ENCODE peak calls at places on chromosome 2, in nine cellular contexts. A is AG10803, C is AG04449, B is transverse colon, Q is left lung, D is AG09309, T is neural progenitor cell, Y is GM12865, Z is GM06990. S is an unnamed sample.
A peak's percentile ranks its signal among the peaks of the same experiment; 100 is the strongest.

GRCh38 chr2:53952519-53952918 is 18.3 kb downstream of the PSME4 start:
- DNase-seq in A (no peak), C (no peak), B (no peak), Q (no peak), D (no peak), T (peak; percentile 12), Y (no peak), Z (no peak), S (no peak)

GRCh38 chr2:46296216-46296839 is 879 bp upstream of the EPAS1 start:
- DNase-seq in A (peak; percentile 43), C (no peak), B (peak; percentile 49), Q (peak; percentile 79), D (no peak), T (peak; percentile 45), Y (no peak), Z (peak; percentile 24), S (peak; percentile 38)

GRCh38 chr2:239758325-239758877 is 266.7 kb downstream of the NDUFA10 start:
- DNase-seq in A (no peak), C (no peak), B (no peak), Q (no peak), D (no peak), T (no peak), Y (no peak), Z (no peak), S (no peak)

GRCh38 chr2:199111461-199111860 is 346.3 kb downstream of the SATB2 start:
- DNase-seq in A (peak; percentile 51), C (no peak), B (no peak), Q (no peak), D (no peak), T (no peak), Y (no peak), Z (no peak), S (no peak)

GRCh38 chr2:126979039-126979438 is 80.3 kb downstream of the TEX51 start:
- DNase-seq in A (no peak), C (no peak), B (no peak), Q (no peak), D (no peak), T (no peak), Y (no peak), Z (no peak), S (no peak)

GRCh38 chr2:127829845-127830246 is 18.9 kb upstream of the WDR33 start:
- DNase-seq in A (no peak), C (no peak), B (peak; percentile 67), Q (peak; percentile 40), D (no peak), T (no peak), Y (peak; percentile 95), Z (peak; percentile 72), S (peak; percentile 86)

GRCh38 chr2:195696012-195696411 is 39.0 kb downstream of the SLC39A10 start:
- DNase-seq in A (no peak), C (no peak), B (no peak), Q (no peak), D (no peak), T (no peak), Y (no peak), Z (no peak), S (no peak)

GRCh38 chr2:1601064-1601405 is 143.3 kb downstream of the PXDN start:
- DNase-seq in A (no peak), C (no peak), B (no peak), Q (no peak), D (no peak), T (no peak), Y (no peak), Z (no peak), S (no peak)

GRCh38 chr2:101064868-101065549 is 62.9 kb downstream of the RPL31 start:
- DNase-seq in A (peak; percentile 29), C (no peak), B (no peak), Q (no peak), D (no peak), T (no peak), Y (peak; percentile 73), Z (peak; percentile 25), S (peak; percentile 41)

GRCh38 chr2:115034801-115035200 is 592.4 kb downstream of the DPP10 start:
- DNase-seq in A (no peak), C (no peak), B (no peak), Q (no peak), D (no peak), T (no peak), Y (no peak), Z (no peak), S (no peak)

GRCh38 chr2:140275427-140275826 is 1495.2 kb upstream of the NXPH2 start:
- DNase-seq in A (no peak), C (no peak), B (no peak), Q (no peak), D (no peak), T (no peak), Y (no peak), Z (no peak), S (no peak)

GRCh38 chr2:220855296-220855695 is 716.8 kb downstream of the EPHA4 start:
- DNase-seq in A (peak; percentile 1), C (no peak), B (no peak), Q (no peak), D (no peak), T (no peak), Y (no peak), Z (no peak), S (no peak)

DNA sequence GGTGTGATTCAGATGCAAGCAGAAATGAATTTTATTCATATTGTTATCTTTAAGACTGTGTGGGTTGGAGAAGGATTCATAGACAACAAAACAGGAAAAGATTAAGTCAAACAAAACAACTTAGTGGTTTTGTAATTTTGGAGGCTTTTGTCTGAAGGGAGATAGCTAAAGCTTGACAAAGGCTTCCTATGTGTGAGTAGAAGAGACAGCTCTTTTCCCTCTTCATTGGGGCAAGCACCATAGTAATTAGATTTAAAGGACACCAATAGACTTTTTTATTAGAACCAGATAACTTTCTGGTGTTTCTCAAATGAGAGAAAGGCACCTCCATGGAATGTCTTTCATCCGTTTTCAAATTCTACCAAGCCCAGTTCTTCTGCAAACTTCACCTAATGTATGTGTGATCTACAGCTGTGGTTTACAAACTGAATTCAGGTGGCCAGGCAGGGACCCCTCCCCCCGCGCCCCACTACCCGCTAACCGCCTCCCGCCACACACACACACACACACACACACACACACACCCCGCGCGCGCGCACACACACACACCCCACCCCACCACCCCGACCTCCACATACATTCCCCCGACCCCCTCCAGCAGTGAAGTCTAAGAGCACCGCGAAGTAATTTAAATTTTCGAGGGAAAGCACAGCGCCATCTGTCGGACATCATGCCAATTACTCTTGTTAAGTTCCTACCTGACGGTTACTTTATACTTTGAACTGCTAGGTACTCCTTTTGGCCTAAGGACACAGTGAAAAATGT is 31.7 kb upstream of the PPP1R1C start:
- DNase-seq in A (peak; percentile 45), C (no peak), B (peak; percentile 75), Q (peak; percentile 53), D (peak; percentile 16), T (peak; percentile 90), Y (peak; percentile 75), Z (peak; percentile 48), S (peak; percentile 76)
- TF ChIP-seq CTCF in A (peak; percentile 68), C (peak; percentile 63), B (peak; percentile 51), Q (peak; percentile 47), D (peak; percentile 58), T (peak; percentile 81), Y (peak; percentile 71), Z (peak; percentile 78), S (peak; percentile 76)

GRCh38 chr2:132733119-132733518 is 63.1 kb upstream of the LYPD1 start:
- DNase-seq in A (no peak), C (no peak), B (no peak), Q (no peak), D (no peak), T (no peak), Y (no peak), Z (no peak), S (no peak)

GRCh38 chr2:132725134-132725533 is 55.1 kb upstream of the LYPD1 start:
- DNase-seq in A (no peak), C (no peak), B (no peak), Q (no peak), D (no peak), T (no peak), Y (no peak), Z (no peak), S (no peak)

GRCh38 chr2:132731431-132731830 is 61.4 kb upstream of the LYPD1 start:
- DNase-seq in A (no peak), C (no peak), B (no peak), Q (no peak), D (no peak), T (no peak), Y (no peak), Z (no peak), S (no peak)

GRCh38 chr2:132725716-132726115 is 55.7 kb upstream of the LYPD1 start:
- DNase-seq in A (no peak), C (no peak), B (no peak), Q (no peak), D (no peak), T (no peak), Y (no peak), Z (no peak), S (no peak)

DNA sequence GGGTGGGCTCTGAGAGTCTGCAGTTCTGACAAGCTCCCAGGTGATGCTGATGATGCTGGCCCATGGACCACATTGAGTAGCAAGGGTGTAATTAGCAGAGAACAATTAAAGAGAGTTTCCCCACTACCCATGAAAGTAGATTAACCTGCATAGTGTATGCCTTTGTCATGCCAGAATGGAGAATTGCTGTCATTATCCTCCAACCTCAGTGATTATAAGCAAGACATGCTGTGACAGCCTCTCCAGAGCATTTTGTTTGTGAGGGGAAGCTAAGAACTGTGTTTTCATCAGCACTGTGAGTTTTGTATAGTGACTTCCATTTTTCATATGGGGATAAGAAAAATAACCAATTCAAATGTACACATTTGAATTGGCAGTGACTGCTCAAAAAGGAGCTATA is 59.6 kb upstream of the LYPD1 start:
- DNase-seq in A (no peak), C (no peak), B (no peak), Q (no peak), D (no peak), T (no peak), Y (no peak), Z (no peak), S (no peak)
- TF ChIP-seq CTCF in A (no peak), C (no peak), B (no peak), Q (no peak), D (no peak), T (no peak), Y (no peak), Z (no peak), S (no peak)

GRCh38 chr2:43270930-43271615 is 44.7 kb upstream of the ZFP36L2 start:
- DNase-seq in A (no peak), C (no peak), B (no peak), Q (no peak), D (no peak), T (no peak), Y (no peak), Z (no peak), S (no peak)
- TF ChIP-seq CTCF in A (no peak), C (no peak), B (no peak), Q (no peak), D (no peak), T (peak; percentile 38), Y (no peak), Z (no peak), S (no peak)

DNA sequence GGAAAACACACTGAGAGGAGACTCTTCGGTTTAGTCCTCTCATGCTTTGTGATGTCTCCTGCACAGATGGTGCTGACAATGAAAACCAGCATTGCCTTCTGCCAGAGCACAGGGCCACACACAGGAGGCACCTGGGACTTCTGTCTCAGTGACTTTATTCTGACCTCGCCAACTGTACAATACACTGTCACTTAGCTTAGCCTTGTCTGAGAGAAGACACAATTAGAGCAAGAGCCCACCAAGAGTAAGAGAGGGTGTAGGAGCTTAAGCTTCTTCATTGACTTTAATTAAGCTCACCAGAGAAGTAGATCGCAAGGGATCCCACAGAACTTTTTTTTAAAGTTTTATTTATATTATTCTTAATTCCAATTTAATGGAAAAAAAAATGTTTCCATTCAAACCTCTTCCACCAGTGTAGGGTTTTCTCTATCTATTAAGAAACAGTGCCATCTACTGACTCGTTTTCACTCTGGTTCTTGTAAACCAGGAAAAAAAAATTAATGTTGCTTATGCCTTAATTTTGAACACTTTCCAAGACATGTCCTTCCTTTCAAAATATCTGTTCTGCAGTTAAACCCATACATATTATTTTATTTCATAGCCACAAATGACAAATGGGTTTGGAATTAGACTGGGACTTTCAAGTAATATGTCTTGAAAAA is 42.4 kb upstream of the DDX18 start:
- DNase-seq in A (peak; percentile 45), C (no peak), B (no peak), Q (no peak), D (peak; percentile 5), T (peak; percentile 45), Y (peak; percentile 11), Z (no peak), S (peak; percentile 15)
- TF ChIP-seq CTCF in A (peak; percentile 57), C (no peak), B (peak; percentile 29), Q (no peak), D (peak; percentile 16), T (peak; percentile 72), Y (peak; percentile 8), Z (peak; percentile 36), S (peak; percentile 47)

S was measured in GM10248.